ENCODE peak calls at places on chromosomes 1 and 21, in six cellular contexts. One of them, this sample, is unnamed.

GRCh38 chr1:67747667-67748066 is 62.7 kb downstream of the GADD45A start:
- DNase-seq in NCI-H146: no peak
- DNase-seq in RKO: no peak
- DNase-seq in fibroblast of lung: peak
- DNase-seq in NCI-H2227 treated with DMSO at 0.1 percent for 48 hours: no peak
- DNase-seq in NCI-H69: no peak
- DNase-seq in this sample: peak

GRCh38 chr1:92493139-92493538 is 6.4 kb upstream of the GFI1 start:
- DNase-seq in NCI-H146: no peak
- DNase-seq in RKO: no peak
- DNase-seq in fibroblast of lung: no peak
- DNase-seq in NCI-H69: no peak
- DNase-seq in NCI-H2227 treated with DMSO at 0.1 percent for 48 hours: no peak
- DNase-seq in this sample: no peak

GRCh38 chr1:28122183-28122582 is 33.8 kb upstream of the EYA3 start:
- DNase-seq in fibroblast of lung: peak
- DNase-seq in NCI-H146: no peak
- DNase-seq in NCI-H2227 treated with DMSO at 0.1 percent for 48 hours: no peak
- DNase-seq in NCI-H69: no peak
- DNase-seq in RKO: no peak
- DNase-seq in this sample: peak

GRCh38 chr1:195766709-195767108 is 841.5 kb downstream of the KCNT2 start:
- DNase-seq in NCI-H2227 treated with DMSO at 0.1 percent for 48 hours: no peak
- DNase-seq in fibroblast of lung: peak
- DNase-seq in NCI-H146: no peak
- DNase-seq in RKO: peak
- DNase-seq in NCI-H69: no peak
- DNase-seq in this sample: peak

GRCh38 chr1:178607718-178608408 is 95.0 kb downstream of the TEX35 start:
- DNase-seq in NCI-H2227 treated with DMSO at 0.1 percent for 48 hours: no peak
- DNase-seq in RKO: no peak
- DNase-seq in fibroblast of lung: peak
- DNase-seq in NCI-H69: no peak
- DNase-seq in NCI-H146: no peak
- DNase-seq in this sample: no peak

GRCh38 chr21:27021046-27021445 is 54.2 kb upstream of the ADAMTS5 start:
- DNase-seq in NCI-H2227 treated with DMSO at 0.1 percent for 48 hours: no peak
- DNase-seq in RKO: no peak
- DNase-seq in fibroblast of lung: no peak
- DNase-seq in NCI-H146: no peak
- DNase-seq in NCI-H69: no peak
- DNase-seq in this sample: no peak

GRCh38 chr1:98049370-98050115 is 128.7 kb upstream of the DPYD start:
- DNase-seq in fibroblast of lung: peak
- DNase-seq in NCI-H69: no peak
- DNase-seq in RKO: no peak
- DNase-seq in NCI-H146: peak
- DNase-seq in NCI-H2227 treated with DMSO at 0.1 percent for 48 hours: peak
- DNase-seq in this sample: peak

GRCh38 chr1:159996653-159997052 is 35.1 kb downstream of the PIGM start:
- DNase-seq in NCI-H146: no peak
- DNase-seq in fibroblast of lung: peak
- DNase-seq in NCI-H69: no peak
- DNase-seq in RKO: peak
- DNase-seq in NCI-H2227 treated with DMSO at 0.1 percent for 48 hours: no peak
- DNase-seq in this sample: peak

GRCh38 chr1:48001696-48002095 is 4.5 kb upstream of the TRABD2B start:
- DNase-seq in fibroblast of lung: no peak
- DNase-seq in NCI-H2227 treated with DMSO at 0.1 percent for 48 hours: no peak
- DNase-seq in NCI-H69: peak
- DNase-seq in NCI-H146: no peak
- DNase-seq in RKO: no peak
- DNase-seq in this sample: no peak

This sample was measured in astrocyte of the spinal cord.